ENCODE peak calls at places on chromosomes 5 and 9, in five cellular contexts. L, W, B, U and N are unnamed samples. For H3K4me1 and H3K27me3, the result is how much of the 10 kb centered on the place peaks cover.

GRCh38 chr9:81874228-81874627 is 54.0 kb upstream of the SPATA31D4 start:
- DNase-seq in U (no peak), L (no peak), W (no peak), B (no peak), N (no peak)

GRCh38 chr9:106286249-106286648 is 576.7 kb upstream of the ZNF462 start:
- DNase-seq in W (no peak), U (no peak), L (no peak), B (no peak), N (no peak)

GRCh38 chr5:122500245-122501086 is 188.4 kb downstream of the SNCAIP start:
- DNase-seq in U (no peak), B (no peak), W (peak), L (peak), N (no peak)

GRCh38 chr5:162209005-162209605 is 141.5 kb downstream of the GABRG2 start:
- DNase-seq in U (no peak), B (no peak), L (peak), W (no peak), N (no peak)

GRCh38 chr9:108468364-108468763 is 387.4 kb downstream of the ACTL7B start:
- DNase-seq in B (peak), L (peak), W (no peak), U (peak), N (no peak)

GRCh38 chr9:15711531-15712295 is 158.9 kb downstream of the CCDC171 start:
- DNase-seq in L (no peak), U (no peak), W (no peak), B (no peak), N (no peak)

GRCh38 chr9:125854553-125855275 is 107.5 kb downstream of the PBX3 start:
- DNase-seq in B (no peak), U (no peak), L (no peak), W (no peak), N (no peak)

GRCh38 chr9:37925786-37926736 is 22.1 kb upstream of the SLC25A51 start:
- DNase-seq in L (no peak), W (no peak), U (no peak), B (no peak), N (no peak)

GRCh38 chr9:27542519-27542918 is 12.9 kb upstream of the MOB3B start:
- DNase-seq in L (no peak), U (no peak), W (no peak), B (no peak), N (no peak)

DNA sequence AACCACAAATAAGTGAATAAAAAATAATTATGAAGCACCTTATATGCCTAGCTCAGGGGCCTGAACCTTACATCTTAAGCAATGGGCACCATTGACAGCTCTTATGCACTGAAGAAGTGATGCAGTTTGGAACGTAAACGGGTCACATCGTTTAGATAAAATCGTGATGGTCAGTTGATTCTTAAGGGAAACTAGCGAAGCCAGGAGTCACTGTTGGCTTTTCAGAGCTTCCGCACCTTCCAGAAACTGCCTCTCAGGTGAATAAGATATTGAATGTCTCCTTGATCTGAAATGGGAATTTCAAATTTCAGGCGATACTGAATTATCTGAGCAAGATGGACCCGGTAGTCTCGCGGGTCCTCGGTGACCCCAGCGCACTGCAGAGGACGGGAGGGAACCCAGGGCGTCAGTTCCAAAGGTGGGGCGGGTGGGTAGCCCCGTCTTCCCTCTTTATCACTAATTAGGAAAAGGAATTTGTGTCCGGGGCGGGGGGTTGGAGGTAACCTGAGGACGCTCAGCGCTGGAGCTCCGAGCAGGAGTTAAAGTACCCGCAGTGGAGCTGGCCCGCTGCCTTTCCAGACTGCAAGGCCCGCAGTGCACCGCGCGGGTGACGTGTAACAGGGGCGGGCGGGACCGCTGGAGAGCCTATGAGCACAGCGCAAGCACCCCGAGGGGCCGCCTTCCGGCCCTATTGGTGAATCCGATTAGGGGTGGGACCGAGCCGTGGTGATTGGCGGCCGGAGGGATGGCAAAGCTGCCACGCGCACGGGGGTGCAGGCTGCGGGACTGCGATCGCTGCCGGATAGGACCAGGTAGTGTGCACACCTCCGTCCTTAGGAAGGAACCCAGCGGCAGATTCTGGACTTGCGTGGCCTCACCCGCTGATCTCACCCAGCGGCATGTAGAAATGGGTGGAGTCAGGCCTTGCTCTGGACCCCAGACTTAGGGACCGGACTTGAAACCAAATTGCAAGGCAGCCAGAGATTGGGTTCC is 19.7 kb upstream of the GARNL3 start:
- DNase-seq in W (peak), L (peak), U (peak), B (peak), N (peak)
- TF ChIP-seq CTCF in W (no peak), L (no peak), U (no peak), B (no peak), N (no peak)

GRCh38 chr5:119355636-119356383 is at the start of gene TNFAIP8:
- DNase-seq in L (peak), B (peak), W (peak), U (peak), N (peak)

GRCh38 chr5:119356384-119357188 is 767 bp downstream of the TNFAIP8 start:
- DNase-seq in B (no peak), L (no peak), W (no peak), U (no peak), N (no peak)

GRCh38 chr5:119354522-119355243 is 1.1 kb upstream of the TNFAIP8 start:
- DNase-seq in L (no peak), B (no peak), U (no peak), W (no peak), N (no peak)

GRCh38 chr5:119353686-119354366 is 2.0 kb upstream of the TNFAIP8 start:
- DNase-seq in L (no peak), B (no peak), W (no peak), U (no peak), N (no peak)

GRCh38 chr5:119355244-119355635 is 579 bp upstream of the TNFAIP8 start:
- DNase-seq in L (peak), B (no peak), W (no peak), U (no peak), N (no peak)
- H3K4me1 ChIP-seq in L (under half), B (under half), W (under half), U (under half), N (under half)

DNA sequence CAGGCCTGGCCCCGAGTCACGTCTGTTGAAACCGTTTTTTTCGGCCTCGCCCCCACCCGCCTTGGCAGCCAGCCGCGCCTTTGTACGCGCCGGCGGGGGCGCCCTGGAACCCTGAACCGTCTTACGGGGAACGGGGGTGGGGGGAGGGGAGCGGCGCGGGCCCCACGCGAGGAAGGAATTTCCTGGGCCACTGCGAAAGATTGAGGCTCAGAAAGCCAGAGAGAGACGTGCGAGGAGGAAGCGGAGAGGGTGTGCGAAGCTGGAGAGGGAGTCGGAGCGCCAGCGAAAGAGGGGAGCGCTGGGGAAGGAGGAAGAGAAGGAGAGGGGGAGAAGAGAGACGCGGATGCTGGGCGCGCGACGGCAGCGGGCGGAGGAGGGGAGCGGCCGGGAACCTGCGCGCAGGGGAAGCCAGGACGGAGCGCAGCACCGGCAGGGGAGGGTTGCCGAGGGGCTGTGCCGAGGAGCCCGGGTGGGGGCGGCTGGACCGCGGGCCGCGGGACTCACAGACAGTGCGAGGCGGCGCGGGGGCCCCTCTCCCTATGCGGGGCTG is 4.6 kb upstream of the PRDM12 start:
- DNase-seq in W (no peak), U (no peak), B (no peak), L (peak), N (no peak)
- H3K27me3 ChIP-seq in W (under half), U (under half), B (under half), L (half or more), N (under half)

GRCh38 chr5:10363519-10364185 is 10.2 kb downstream of the MARCHF6 start:
- DNase-seq in U (no peak), W (no peak), L (no peak), B (no peak), N (no peak)

GRCh38 chr5:10367586-10367985 is 14.1 kb downstream of the MARCHF6 start:
- DNase-seq in W (no peak), U (no peak), B (no peak), L (no peak), N (no peak)

GRCh38 chr5:10365800-10366199 is 12.3 kb downstream of the MARCHF6 start:
- DNase-seq in U (no peak), B (no peak), W (no peak), L (no peak), N (no peak)

GRCh38 chr5:10366310-10367297 is 13.1 kb downstream of the MARCHF6 start:
- DNase-seq in W (no peak), L (no peak), B (no peak), U (no peak), N (peak)

GRCh38 chr5:10364186-10364689 is 10.7 kb downstream of the MARCHF6 start:
- DNase-seq in U (no peak), B (no peak), W (no peak), L (no peak), N (no peak)
- TF ChIP-seq CTCF in U (no peak), B (peak), W (no peak), L (peak), N (peak)

GRCh38 chr9:135717410-135717809 is 15.4 kb downstream of the KCNT1 start:
- DNase-seq in W (no peak), L (no peak), B (no peak), U (no peak), N (no peak)
- H3K4me1 ChIP-seq in W (under half), L (under half), B (under half), U (under half), N (under half)

DNA sequence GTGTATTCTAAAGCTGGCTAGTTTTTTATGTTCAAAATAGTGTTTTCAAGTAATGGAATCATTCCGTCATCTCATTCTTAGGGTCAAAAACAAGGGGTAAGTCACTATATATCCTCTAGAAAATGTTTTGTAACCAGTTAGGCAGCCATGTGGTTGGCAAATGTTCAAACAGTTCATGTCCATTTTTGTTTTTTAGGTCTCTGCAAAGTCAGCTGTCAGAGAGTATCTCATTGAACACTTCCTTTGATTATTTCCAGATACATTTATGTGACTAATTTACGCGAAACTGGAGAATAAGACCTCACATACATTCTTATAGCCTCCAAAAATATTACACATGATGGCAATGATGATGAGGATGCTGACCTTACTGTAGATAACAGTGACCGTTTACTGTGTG is 50.4 kb downstream of the TRIO start:
- DNase-seq in U (no peak), W (no peak), L (no peak), B (no peak), N (no peak)
- H3K27me3 ChIP-seq in U (under half), W (under half), L (under half), B (under half), N (under half)

GRCh38 chr5:102421647-102422046 is 77.2 kb downstream of the SLCO6A1 start:
- DNase-seq in L (no peak), W (no peak), U (no peak), B (no peak), N (peak)
- TF ChIP-seq CTCF in L (no peak), W (no peak), U (no peak), B (no peak), N (no peak)

GRCh38 chr5:150613991-150614650 is 26.3 kb upstream of the SYNPO start:
- DNase-seq in B (peak), U (no peak), W (no peak), L (peak), N (peak)
- H3K4me1 ChIP-seq in B (half or more), U (half or more), W (under half), L (under half), N (half or more)

GRCh38 chr5:175847503-175847902 is 23.9 kb upstream of the CPLX2 start:
- DNase-seq in W (no peak), L (no peak), U (no peak), B (peak), N (no peak)

GRCh38 chr5:175846332-175846731 is 25.0 kb upstream of the CPLX2 start:
- DNase-seq in L (no peak), B (no peak), U (no peak), W (no peak), N (no peak)

GRCh38 chr5:175848676-175849075 is 22.7 kb upstream of the CPLX2 start:
- DNase-seq in L (no peak), W (no peak), U (no peak), B (peak), N (no peak)

GRCh38 chr5:175845229-175845628 is 26.1 kb upstream of the CPLX2 start:
- DNase-seq in W (no peak), B (no peak), L (no peak), U (no peak), N (no peak)

GRCh38 chr5:175847061-175847460 is 24.3 kb upstream of the CPLX2 start:
- DNase-seq in L (no peak), U (no peak), W (no peak), B (peak), N (no peak)
- H3K27me3 ChIP-seq in L (under half), U (under half), W (under half), B (under half), N (under half)

GRCh38 chr5:79242242-79243039 is 6.5 kb downstream of the JMY start:
- DNase-seq in W (no peak), L (no peak), U (no peak), B (no peak), N (no peak)
- TF ChIP-seq CTCF in W (no peak), L (no peak), U (no peak), B (no peak), N (no peak)